ENCODE peak calls at places on chromosomes 5 and 9, in ten cellular contexts. K is lower lobe of right lung, C is bronchial epithelial cell, Q is fibroblast of lung, S is sigmoid colon, H is Peyer's patch, U is Calu3, Y is body of pancreas, R is stomach, W is spleen. I is an unnamed sample.

GRCh38 chr9:115025721-115026120 is 92.2 kb downstream of the TNC start:
- DNase-seq in K (no peak), C (no peak), Q (peak; percentile 76), S (no peak), H (no peak), U (no peak), Y (no peak), R (no peak), W (no peak), I (no peak)

GRCh38 chr5:108615216-108615615 is 132.5 kb upstream of the FER start:
- DNase-seq in K (no peak), C (peak; percentile 40), Q (peak; percentile 20), S (no peak), H (no peak), U (no peak), Y (no peak), R (no peak), W (no peak), I (no peak)

GRCh38 chr5:56594821-56595220 is 220.5 kb upstream of the MAP3K1 start:
- DNase-seq in K (no peak), C (no peak), Q (no peak), S (no peak), H (no peak), U (no peak), Y (no peak), R (no peak), W (no peak), I (no peak)

GRCh38 chr9:132164604-132165362 is 2.9 kb downstream of the NTNG2 start:
- DNase-seq in K (no peak), C (peak; percentile 14), Q (no peak), S (no peak), H (no peak), U (no peak), Y (peak; percentile 81), R (no peak), W (no peak), I (peak; percentile 33)

GRCh38 chr5:127844631-127845030 is 141.4 kb downstream of the CCDC192 start:
- DNase-seq in K (no peak), C (no peak), Q (no peak), S (peak; percentile 64), H (no peak), U (no peak), Y (no peak), R (peak; percentile 69), W (no peak), I (no peak)

GRCh38 chr9:134367796-134368490 is 41.7 kb downstream of the RXRA start:
- DNase-seq in K (no peak), C (no peak), Q (no peak), S (no peak), H (no peak), U (no peak), Y (peak; percentile 60), R (no peak), W (no peak), I (no peak)

GRCh38 chr5:53871050-53871449 is 310.6 kb downstream of the NDUFS4 start:
- DNase-seq in K (no peak), C (no peak), Q (no peak), S (no peak), H (no peak), U (no peak), Y (no peak), R (no peak), W (no peak), I (no peak)

GRCh38 chr5:96702503-96703383 is 40.6 kb downstream of the CAST start:
- DNase-seq in K (peak; percentile 96), C (peak; percentile 92), Q (peak; percentile 97), S (peak; percentile 98), H (peak; percentile 96), U (peak; percentile 96), Y (peak; percentile 95), R (peak; percentile 91), W (peak; percentile 92), I (peak; percentile 98)

GRCh38 chr9:34989946-34990635 is 546 bp downstream of the DNAJB5 start:
- DNase-seq in K (peak; percentile 69), C (peak; percentile 30), Q (peak; percentile 74), S (peak; percentile 87), H (peak; percentile 71), U (peak; percentile 30), Y (peak; percentile 79), R (peak; percentile 52), W (peak; percentile 87), I (no peak)

GRCh38 chr9:90926920-90927319 is 125.3 kb downstream of the SYK start:
- DNase-seq in K (no peak), C (no peak), Q (peak; percentile 28), S (no peak), H (no peak), U (no peak), Y (no peak), R (no peak), W (no peak), I (no peak)

GRCh38 chr9:133769511-133770075 is 31.4 kb upstream of the SARDH start:
- DNase-seq in K (peak; percentile 35), C (no peak), Q (no peak), S (peak; percentile 52), H (peak; percentile 36), U (no peak), Y (peak; percentile 27), R (peak; percentile 15), W (peak; percentile 59), I (no peak)

GRCh38 chr9:94783928-94784327 is 57.4 kb downstream of the AOPEP start:
- DNase-seq in K (no peak), C (no peak), Q (no peak), S (no peak), H (no peak), U (no peak), Y (no peak), R (no peak), W (no peak), I (no peak)

GRCh38 chr5:139765409-139766217 is 30.0 kb upstream of the PSD2 start:
- DNase-seq in K (peak; percentile 86), C (peak; percentile 27), Q (peak; percentile 56), S (peak; percentile 81), H (peak; percentile 91), U (peak; percentile 91), Y (peak; percentile 81), R (peak; percentile 77), W (peak; percentile 96), I (peak; percentile 47)

GRCh38 chr5:33441241-33441844 is 578 bp downstream of the TARS1 start:
- DNase-seq in K (no peak), C (peak; percentile 52), Q (peak; percentile 26), S (no peak), H (no peak), U (peak; percentile 15), Y (peak; percentile 31), R (no peak), W (no peak), I (peak; percentile 76)

GRCh38 chr5:59199868-59200267 is 617.0 kb downstream of the RAB3C start:
- DNase-seq in K (no peak), C (no peak), Q (no peak), S (no peak), H (no peak), U (no peak), Y (no peak), R (no peak), W (no peak), I (no peak)

GRCh38 chr5:143966280-143966679 is 154.3 kb downstream of the HMHB1 start:
- DNase-seq in K (no peak), C (no peak), Q (no peak), S (no peak), H (no peak), U (no peak), Y (no peak), R (no peak), W (no peak), I (no peak)

GRCh38 chr5:54249210-54250028 is 61.0 kb downstream of the ARL15 start:
- DNase-seq in K (peak; percentile 52), C (no peak), Q (peak; percentile 80), S (no peak), H (peak; percentile 51), U (peak; percentile 52), Y (peak; percentile 38), R (peak; percentile 38), W (no peak), I (peak; percentile 6)

GRCh38 chr5:133147411-133147810 is 95.6 kb downstream of the HSPA4 start:
- DNase-seq in K (no peak), C (no peak), Q (peak; percentile 31), S (no peak), H (no peak), U (no peak), Y (peak; percentile 40), R (no peak), W (no peak), I (peak; percentile 3)

GRCh38 chr5:58849995-58850667 is 267.3 kb downstream of the RAB3C start:
- DNase-seq in K (peak; percentile 66), C (peak; percentile 44), Q (peak; percentile 17), S (no peak), H (no peak), U (peak; percentile 65), Y (peak; percentile 80), R (peak; percentile 88), W (no peak), I (peak; percentile 6)

GRCh38 chr5:5881294-5881693 is 458.8 kb downstream of the ICE1 start:
- DNase-seq in K (no peak), C (no peak), Q (no peak), S (no peak), H (no peak), U (no peak), Y (no peak), R (no peak), W (no peak), I (no peak)
- TF ChIP-seq CTCF in K (no peak), C (no peak), Q (no peak), S (no peak), H (no peak), U (no peak), Y (no peak), R (no peak), W (no peak), I (no peak)

GRCh38 chr9:79477955-79478751 is 93.6 kb upstream of the TLE4 start:
- DNase-seq in K (no peak), C (peak; percentile 97), Q (peak; percentile 28), S (no peak), H (no peak), U (no peak), Y (peak; percentile 51), R (no peak), W (no peak), I (peak; percentile 47)
- TF ChIP-seq CTCF in K (peak; percentile 22), C (peak; percentile 31), Q (peak; percentile 44), S (no peak), H (no peak), U (no peak), Y (peak; percentile 43), R (no peak), W (no peak), I (peak; percentile 79)

DNA sequence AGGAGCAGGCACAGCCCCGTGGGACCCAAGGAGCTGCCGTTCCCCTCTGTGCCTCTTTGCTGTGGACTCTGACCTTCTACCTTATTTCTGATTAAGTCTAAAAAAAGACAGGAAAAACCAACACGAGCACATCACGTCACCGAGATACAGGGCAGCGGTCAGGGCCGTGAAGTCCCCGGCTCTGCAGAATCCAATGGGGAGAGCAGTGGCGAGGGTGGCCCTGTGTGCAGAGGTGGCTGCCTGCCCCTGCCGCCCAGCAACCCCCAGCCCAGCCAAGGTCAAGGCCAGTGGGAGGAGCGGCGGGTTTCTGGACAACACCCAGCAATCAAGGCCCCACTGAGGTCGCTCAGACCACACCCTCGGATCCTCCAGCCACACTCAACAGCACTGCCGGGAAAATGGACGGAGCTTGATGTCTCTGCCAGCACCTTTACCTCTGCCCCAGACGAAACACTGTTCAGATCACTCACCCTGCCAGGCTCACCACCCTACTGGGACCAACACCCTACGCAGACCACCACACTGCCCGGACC is 32.7 kb upstream of the SLC9A3 start:
- DNase-seq in K (no peak), C (no peak), Q (no peak), S (peak; percentile 34), H (peak; percentile 46), U (no peak), Y (peak; percentile 40), R (peak; percentile 57), W (no peak), I (no peak)
- TF ChIP-seq CTCF in K (no peak), C (no peak), Q (no peak), S (no peak), H (no peak), U (no peak), Y (no peak), R (no peak), W (no peak), I (no peak)

GRCh38 chr5:131164931-131165727 is at the start of gene HINT1:
- DNase-seq in K (peak; percentile 96), C (peak; percentile 83), Q (peak; percentile 80), S (peak; percentile 94), H (peak; percentile 96), U (peak; percentile 98), Y (peak; percentile 95), R (peak; percentile 96), W (peak; percentile 98), I (peak; percentile 70)
- TF ChIP-seq CTCF in K (no peak), C (peak; percentile 55), Q (peak; percentile 22), S (no peak), H (peak; percentile 30), U (no peak), Y (peak; percentile 11), R (no peak), W (peak; percentile 34), I (peak; percentile 29)